ENCODE peak calls at places on chromosomes 16 and 17, in ten cellular contexts. X is heart left ventricle; P is CD4-positive, CD25-positive, alpha-beta regulatory T cell; U is GM23338; A is body of pancreas; B is effector memory CD4-positive, alpha-beta T cell; M is adipocyte; Y is esophagus muscularis mucosa; I is cardiac muscle cell; R is adrenal gland. T is an unnamed sample. For H3K4me1 and H3K36me3, the result is how much of the 10 kb centered on the place peaks cover.

GRCh38 chr17:4827399-4827798 is 5.7 kb upstream of the MINK1 start:
- DNase-seq in Y (no peak), U (no peak), R (no peak), B (no peak), M (no peak), A (no peak), I (no peak), X (no peak), P (no peak), T (no peak)

GRCh38 chr17:80785477-80786178 is 206.0 kb upstream of the CHMP6 start:
- DNase-seq in B (no peak), Y (no peak), I (peak), X (no peak), A (no peak), M (no peak), P (no peak), R (no peak), U (no peak), T (peak)

GRCh38 chr16:65888201-65888600 is 478.3 kb upstream of the CDH5 start:
- DNase-seq in A (no peak), R (no peak), Y (no peak), U (no peak), I (no peak), B (no peak), M (no peak), P (no peak), X (no peak), T (no peak)

GRCh38 chr16:19348578-19349315 is 63.2 kb downstream of the CLEC19A start:
- DNase-seq in U (peak), A (no peak), M (no peak), P (no peak), Y (no peak), I (peak), B (no peak), X (no peak), R (no peak), T (no peak)

GRCh38 chr16:20102521-20102920 is 28.8 kb upstream of the GPR139 start:
- DNase-seq in P (no peak), A (no peak), Y (no peak), B (no peak), M (no peak), X (no peak), R (no peak), I (no peak), U (no peak), T (no peak)

GRCh38 chr16:54286067-54286329 is 589 bp downstream of the IRX3 start:
- DNase-seq in B (no peak), Y (no peak), X (no peak), A (no peak), U (no peak), M (no peak), R (no peak), P (no peak), I (no peak), T (no peak)

GRCh38 chr16:11797957-11798299 is 870 bp upstream of the ZC3H7A start:
- DNase-seq in P (no peak), R (peak), A (no peak), M (peak), I (no peak), U (no peak), X (no peak), Y (no peak), B (no peak), T (no peak)

GRCh38 chr16:15829460-15829859 is 27.4 kb downstream of the MYH11 start:
- DNase-seq in U (peak), X (peak), I (peak), M (peak), R (peak), Y (peak), B (no peak), A (peak), P (no peak), T (peak)

GRCh38 chr16:72927199-72928088 is 120.5 kb downstream of the ZFHX3 start:
- DNase-seq in X (no peak), I (no peak), U (no peak), B (no peak), M (peak), A (peak), Y (no peak), R (no peak), P (no peak), T (peak)

GRCh38 chr16:8953064-8953463 is 10.6 kb downstream of the USP7 start:
- DNase-seq in R (no peak), U (no peak), X (no peak), B (no peak), I (no peak), A (no peak), M (no peak), P (no peak), Y (no peak), T (no peak)

GRCh38 chr17:77107506-77108433 is 33.0 kb upstream of the SEC14L1 start:
- DNase-seq in A (no peak), M (peak), B (no peak), U (no peak), R (peak), X (no peak), P (peak), Y (no peak), I (no peak), T (no peak)

GRCh38 chr16:50721549-50722409 is 20.1 kb upstream of the CYLD start:
- DNase-seq in M (no peak), P (no peak), R (no peak), Y (no peak), X (no peak), B (no peak), A (peak), I (no peak), U (no peak), T (no peak)

GRCh38 chr17:59842901-59843652 is 49.7 kb downstream of the TUBD1 start:
- DNase-seq in M (peak), B (no peak), I (no peak), X (no peak), P (peak), R (peak), A (peak), U (peak), Y (no peak), T (no peak)

GRCh38 chr17:77437017-77437416 is 296.2 kb downstream of the SEC14L1 start:
- DNase-seq in A (no peak), X (peak), M (peak), Y (no peak), R (peak), P (no peak), I (no peak), B (no peak), U (no peak), T (no peak)

GRCh38 chr17:80773243-80773991 is 218.2 kb upstream of the CHMP6 start:
- DNase-seq in P (no peak), B (no peak), A (no peak), M (peak), Y (no peak), U (peak), X (peak), R (peak), I (no peak), T (peak)

GRCh38 chr17:56593073-56593740 is at the start of gene NOG:
- DNase-seq in R (peak), P (peak), B (no peak), M (peak), I (peak), X (peak), A (peak), U (peak), Y (no peak), T (peak)

GRCh38 chr16:72989203-72989991 is 58.5 kb downstream of the ZFHX3 start:
- DNase-seq in U (no peak), R (peak), A (peak), I (no peak), M (peak), B (no peak), P (no peak), X (no peak), Y (no peak), T (no peak)

GRCh38 chr17:31460226-31460721 is 68.8 kb downstream of the RAB11FIP4 start:
- DNase-seq in A (no peak), P (no peak), B (no peak), X (no peak), R (no peak), I (no peak), M (no peak), U (no peak), Y (no peak), T (peak)

GRCh38 chr17:21352981-21353265 is 23.2 kb upstream of the KCNJ12 start:
- DNase-seq in U (no peak), A (no peak), B (no peak), R (no peak), Y (no peak), P (no peak), X (no peak), M (no peak), I (no peak), T (no peak)

GRCh38 chr16:61909074-61909473 is 127.2 kb downstream of the CDH8 start:
- DNase-seq in A (no peak), B (no peak), R (no peak), X (no peak), Y (no peak), U (no peak), I (no peak), P (no peak), M (no peak), T (no peak)

GRCh38 chr17:61467416-61468262 is 15.4 kb downstream of the TBX4 start:
- DNase-seq in I (peak), B (no peak), P (no peak), U (peak), Y (no peak), A (peak), X (no peak), M (peak), R (peak), T (no peak)

GRCh38 chr16:4410335-4411075 is 5.9 kb downstream of the CORO7 start:
- DNase-seq in I (no peak), P (no peak), R (peak), M (peak), A (peak), U (no peak), B (no peak), Y (no peak), X (no peak), T (no peak)

GRCh38 chr16:12145918-12146317 is 169.4 kb downstream of the SNX29 start:
- DNase-seq in R (no peak), Y (no peak), I (no peak), B (no peak), P (no peak), A (no peak), M (no peak), X (no peak), U (peak), T (no peak)

GRCh38 chr17:38728290-38728831 is 1.8 kb upstream of the CISD3 start:
- DNase-seq in X (no peak), P (peak), I (no peak), A (no peak), M (no peak), R (no peak), B (peak), Y (no peak), U (no peak), T (no peak)

GRCh38 chr17:34255381-34255732 is 272 bp downstream of the CCL2 start:
- DNase-seq in R (no peak), M (no peak), A (no peak), U (no peak), I (no peak), X (no peak), P (no peak), B (no peak), Y (no peak), T (no peak)

GRCh38 chr17:58577696-58578095 is 63.3 kb upstream of the MTMR4 start:
- DNase-seq in U (peak), M (peak), X (peak), P (peak), I (peak), B (peak), R (peak), A (peak), Y (no peak), T (peak)

GRCh38 chr16:74896389-74897370 is 88.2 kb downstream of the WDR59 start:
- DNase-seq in X (no peak), U (no peak), M (peak), I (no peak), R (peak), Y (no peak), B (no peak), P (no peak), A (no peak), T (no peak)

GRCh38 chr17:4136373-4136772 is 6.5 kb downstream of the ZZEF1 start:
- DNase-seq in I (no peak), P (no peak), Y (no peak), A (peak), M (no peak), U (no peak), R (peak), X (peak), B (no peak), T (no peak)

GRCh38 chr17:77755410-77755963 is 203.0 kb upstream of the TNRC6C start:
- DNase-seq in X (no peak), A (no peak), I (no peak), U (no peak), Y (no peak), B (no peak), M (no peak), P (no peak), R (no peak), T (no peak)

GRCh38 chr16:2904922-2905240 is 6.8 kb upstream of the FLYWCH1 start:
- DNase-seq in R (peak), P (no peak), I (no peak), M (no peak), A (peak), B (no peak), X (peak), Y (no peak), U (no peak), T (no peak)

GRCh38 chr17:65559802-65560627 is 1.4 kb downstream of the AXIN2 start:
- DNase-seq in Y (no peak), B (no peak), U (peak), R (no peak), A (no peak), P (peak), M (peak), I (peak), X (peak), T (peak)

GRCh38 chr16:89242795-89243200 is 25.3 kb downstream of the ZNF778 start:
- DNase-seq in B (no peak), A (no peak), Y (no peak), R (no peak), X (no peak), M (no peak), P (no peak), U (peak), I (no peak), T (no peak)

GRCh38 chr16:72560617-72561016 is 388.7 kb upstream of the PMFBP1 start:
- DNase-seq in P (no peak), B (no peak), X (no peak), R (no peak), Y (no peak), M (no peak), I (peak), U (no peak), A (no peak), T (no peak)

GRCh38 chr16:88359008-88359407 is 23.8 kb upstream of the ZNF469 start:
- DNase-seq in I (no peak), R (no peak), A (no peak), B (no peak), Y (no peak), M (no peak), X (no peak), U (no peak), P (no peak), T (peak)

GRCh38 chr17:33292981-33293867 is at the start of gene ASIC2:
- DNase-seq in P (no peak), I (peak), U (peak), B (no peak), A (no peak), R (no peak), M (no peak), Y (no peak), X (no peak), T (peak)

GRCh38 chr17:9247401-9247938 is 226.2 kb downstream of the NTN1 start:
- DNase-seq in I (no peak), X (no peak), Y (no peak), P (no peak), U (no peak), A (no peak), B (no peak), M (no peak), R (no peak), T (no peak)

GRCh38 chr16:68086860-68087268 is 1.7 kb downstream of the NFATC3 start:
- DNase-seq in B (no peak), R (no peak), X (no peak), A (no peak), P (no peak), M (no peak), U (no peak), Y (no peak), I (no peak), T (no peak)

GRCh38 chr16:68087688-68088087 is 2.5 kb downstream of the NFATC3 start:
- DNase-seq in X (no peak), P (no peak), B (no peak), A (no peak), R (no peak), U (no peak), Y (no peak), I (no peak), M (no peak), T (no peak)

GRCh38 chr16:68089067-68089466 is 3.9 kb downstream of the NFATC3 start:
- DNase-seq in B (no peak), A (no peak), R (no peak), M (no peak), U (no peak), P (no peak), I (no peak), X (no peak), Y (no peak), T (no peak)

GRCh38 chr16:68090109-68090508 is 4.9 kb downstream of the NFATC3 start:
- DNase-seq in B (no peak), Y (no peak), X (no peak), A (no peak), R (no peak), I (no peak), M (no peak), U (no peak), P (peak), T (no peak)

GRCh38 chr16:68088130-68088972 is 3.2 kb downstream of the NFATC3 start:
- DNase-seq in Y (no peak), M (no peak), X (no peak), U (no peak), A (no peak), R (no peak), B (no peak), P (no peak), I (no peak), T (no peak)
- H3K4me1 ChIP-seq in Y (under half), M (under half), X (half or more), U (under half), A (half or more), R (under half), B (under half), P (half or more), I (under half), T (half or more)

DNA sequence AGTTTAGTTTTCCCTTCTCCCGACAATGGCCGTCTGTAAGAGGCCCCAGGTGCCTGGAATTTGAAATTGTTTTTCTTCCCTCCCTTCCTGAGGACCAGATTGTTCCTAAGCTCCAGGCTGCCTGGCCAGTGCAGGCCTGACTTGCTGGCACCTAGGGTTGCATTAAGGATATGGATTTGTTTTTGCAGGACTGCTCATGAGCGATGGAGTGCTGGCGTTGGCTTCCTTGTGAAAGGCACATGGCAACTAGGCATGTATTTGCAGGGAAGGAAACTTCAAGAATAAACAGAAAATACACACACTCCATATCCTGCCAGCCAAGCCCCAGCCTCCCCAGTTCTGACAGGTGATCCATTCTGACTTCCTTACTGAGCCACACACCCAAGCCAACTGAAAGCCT is 25.5 kb upstream of the SOX9 start:
- DNase-seq in U (no peak), M (no peak), B (no peak), A (no peak), Y (no peak), I (no peak), P (no peak), R (no peak), X (no peak), T (no peak)
- H3K36me3 ChIP-seq in U (under half), M (under half), B (under half), A (under half), Y (under half), I (under half), P (under half), R (under half), X (under half), T (under half)

GRCh38 chr16:81806696-81807095 is 27.6 kb downstream of the PLCG2 start:
- DNase-seq in A (no peak), U (no peak), B (no peak), X (no peak), R (no peak), I (no peak), M (no peak), P (no peak), Y (no peak), T (no peak)
- H3K4me1 ChIP-seq in A (under half), U (under half), B (under half), X (under half), R (under half), I (under half), M (under half), P (under half), Y (under half), T (under half)

GRCh38 chr16:56344518-56345405 is 80.6 kb downstream of the AMFR start:
- DNase-seq in B (no peak), A (peak), P (no peak), Y (no peak), R (no peak), M (no peak), I (no peak), X (peak), U (no peak), T (peak)
- H3K36me3 ChIP-seq in B (under half), A (under half), P (under half), Y (under half), R (under half), M (under half), I (under half), X (under half), U (under half), T (under half)

GRCh38 chr16:49528035-49528434 is 154.4 kb downstream of the C16orf78 start:
- DNase-seq in M (peak), Y (no peak), P (peak), B (no peak), I (peak), X (no peak), A (no peak), R (peak), U (no peak), T (no peak)

GRCh38 chr16:49529646-49530045 is 156.0 kb downstream of the C16orf78 start:
- DNase-seq in R (no peak), B (no peak), I (no peak), X (no peak), U (no peak), A (no peak), Y (no peak), M (no peak), P (no peak), T (no peak)

GRCh38 chr16:49526966-49527365 is 153.4 kb downstream of the C16orf78 start:
- DNase-seq in M (no peak), B (no peak), Y (no peak), P (no peak), I (no peak), A (no peak), X (no peak), R (no peak), U (no peak), T (no peak)

GRCh38 chr16:49528564-49529150 is 155.1 kb downstream of the C16orf78 start:
- DNase-seq in U (no peak), R (no peak), M (no peak), P (no peak), I (peak), X (no peak), A (no peak), Y (no peak), B (no peak), T (peak)

DNA sequence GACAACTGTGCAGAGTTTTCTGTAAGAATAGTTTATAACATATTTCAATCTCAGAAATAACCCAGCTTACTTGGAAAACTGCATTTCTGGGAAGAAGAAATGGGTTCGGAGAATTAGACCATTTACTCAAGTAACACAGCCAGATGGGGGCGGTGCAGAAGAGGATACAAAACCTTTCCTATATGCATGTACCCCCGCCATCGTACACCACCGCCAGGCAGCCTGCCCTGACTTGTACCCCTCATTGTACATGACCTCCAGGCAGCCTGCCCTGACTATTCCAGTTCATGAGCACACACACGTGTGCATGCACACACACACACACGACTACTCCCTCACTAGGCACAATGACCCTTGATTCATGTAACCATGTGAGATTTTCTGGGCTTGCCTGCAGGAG is 154.0 kb downstream of the C16orf78 start:
- DNase-seq in A (no peak), B (no peak), U (no peak), X (no peak), R (no peak), I (no peak), Y (no peak), M (no peak), P (no peak), T (no peak)
- H3K4me1 ChIP-seq in A (under half), B (under half), U (under half), X (under half), R (under half), I (under half), Y (under half), M (under half), P (under half), T (under half)

GRCh38 chr17:55421179-55421934 is at the start of gene MMD:
- DNase-seq in B (no peak), P (no peak), X (peak), R (peak), I (no peak), M (peak), U (peak), A (no peak), Y (no peak), T (peak)
- H3K36me3 ChIP-seq in B (under half), P (under half), X (under half), R (under half), I (under half), M (under half), U (under half), A (under half), Y (under half), T (under half)